ENCODE peak calls at places on chromosomes 3 and 15, in four cellular contexts. One of them, this sample, is unnamed.

GRCh38 chr3:83034806-83035703 is 1273.6 kb upstream of the GBE1 start:
- DNase-seq in endothelial cell: no peak
- DNase-seq in GM23248: no peak
- DNase-seq in iris pigment epithelial cell: no peak
- DNase-seq in this sample: no peak

GRCh38 chr3:195060531-195061385 is 210.2 kb downstream of the XXYLT1 start:
- DNase-seq in endothelial cell: no peak
- DNase-seq in GM23248: no peak
- DNase-seq in iris pigment epithelial cell: no peak
- DNase-seq in this sample: no peak

GRCh38 chr3:177597325-177598109 is 400.2 kb upstream of the TBL1XR1 start:
- DNase-seq in endothelial cell: no peak
- DNase-seq in GM23248: peak
- DNase-seq in iris pigment epithelial cell: peak
- DNase-seq in this sample: no peak

GRCh38 chr15:69074843-69075224 is 60.3 kb downstream of the NOX5 start:
- DNase-seq in endothelial cell: peak
- DNase-seq in GM23248: no peak
- DNase-seq in iris pigment epithelial cell: peak
- DNase-seq in this sample: no peak

GRCh38 chr3:64000446-64001055 is 22.7 kb downstream of the PSMD6 start:
- DNase-seq in endothelial cell: no peak
- DNase-seq in GM23248: no peak
- DNase-seq in iris pigment epithelial cell: no peak
- DNase-seq in this sample: no peak

GRCh38 chr15:52804526-52805081 is 14.5 kb upstream of the ONECUT1 start:
- DNase-seq in endothelial cell: peak
- DNase-seq in GM23248: peak
- DNase-seq in iris pigment epithelial cell: no peak
- DNase-seq in this sample: peak

GRCh38 chr15:56428821-56429458 is 36.0 kb downstream of the MNS1 start:
- DNase-seq in endothelial cell: no peak
- DNase-seq in GM23248: peak
- DNase-seq in iris pigment epithelial cell: peak
- DNase-seq in this sample: no peak

GRCh38 chr15:31200735-31201151 is 99.2 kb upstream of the TRPM1 start:
- DNase-seq in endothelial cell: peak
- DNase-seq in GM23248: peak
- DNase-seq in iris pigment epithelial cell: peak
- DNase-seq in this sample: peak

GRCh38 chr3:59341441-59341840 is 291.6 kb upstream of the CFAP20DC start:
- DNase-seq in endothelial cell: no peak
- DNase-seq in GM23248: no peak
- DNase-seq in iris pigment epithelial cell: no peak
- DNase-seq in this sample: no peak

GRCh38 chr15:32919749-32920414 is 202.1 kb downstream of the GREM1 start:
- DNase-seq in endothelial cell: no peak
- DNase-seq in GM23248: peak
- DNase-seq in iris pigment epithelial cell: peak
- DNase-seq in this sample: no peak

GRCh38 chr15:79129235-79129634 is 38.7 kb upstream of the RASGRF1 start:
- DNase-seq in endothelial cell: no peak
- DNase-seq in GM23248: no peak
- DNase-seq in iris pigment epithelial cell: no peak
- DNase-seq in this sample: no peak

GRCh38 chr3:9809615-9810356 is at the start of gene TTLL3:
- DNase-seq in endothelial cell: peak
- DNase-seq in GM23248: peak
- DNase-seq in iris pigment epithelial cell: peak
- DNase-seq in this sample: peak

GRCh38 chr3:128455786-128456748 is 10.6 kb downstream of the DNAJB8 start:
- DNase-seq in endothelial cell: no peak
- DNase-seq in GM23248: peak
- DNase-seq in iris pigment epithelial cell: no peak
- DNase-seq in this sample: no peak

GRCh38 chr3:123745184-123745855 is 138.8 kb downstream of the MYLK start:
- DNase-seq in endothelial cell: no peak
- DNase-seq in GM23248: peak
- DNase-seq in iris pigment epithelial cell: no peak
- DNase-seq in this sample: no peak

GRCh38 chr3:191499307-191500125 is 38.6 kb downstream of the PYDC2 start:
- DNase-seq in endothelial cell: no peak
- DNase-seq in GM23248: peak
- DNase-seq in iris pigment epithelial cell: peak
- DNase-seq in this sample: peak

GRCh38 chr15:78875107-78875914 is 2.6 kb downstream of the MORF4L1 start:
- DNase-seq in endothelial cell: no peak
- DNase-seq in GM23248: peak
- DNase-seq in iris pigment epithelial cell: no peak
- DNase-seq in this sample: no peak

GRCh38 chr15:76674883-76675282 is 230.3 kb downstream of the SCAPER start:
- DNase-seq in endothelial cell: no peak
- DNase-seq in GM23248: peak
- DNase-seq in iris pigment epithelial cell: peak
- DNase-seq in this sample: no peak

GRCh38 chr15:36880226-36880912 is 220.0 kb downstream of the MEIS2 start:
- DNase-seq in endothelial cell: no peak
- DNase-seq in GM23248: no peak
- DNase-seq in iris pigment epithelial cell: no peak
- DNase-seq in this sample: peak

GRCh38 chr3:99947356-99947755 is 129.7 kb downstream of the CMSS1 start:
- DNase-seq in endothelial cell: no peak
- DNase-seq in GM23248: no peak
- DNase-seq in iris pigment epithelial cell: no peak
- DNase-seq in this sample: no peak

GRCh38 chr3:25033407-25034029 is 394.5 kb upstream of the RARB start:
- DNase-seq in endothelial cell: peak
- DNase-seq in GM23248: peak
- DNase-seq in iris pigment epithelial cell: peak
- DNase-seq in this sample: peak

GRCh38 chr3:169847896-169848295 is 21.8 kb downstream of the LRRC31 start:
- DNase-seq in endothelial cell: no peak
- DNase-seq in GM23248: no peak
- DNase-seq in iris pigment epithelial cell: no peak
- DNase-seq in this sample: no peak